ENCODE peak calls at places on chromosomes 12 and 14, in nine cellular contexts. Q is breast epithelium, E is heart left ventricle, R is testis, P is adrenal gland, Y is HCT116, U is A549, F is body of pancreas, V is lower leg skin. T is an unnamed sample.

GRCh38 chr14:69527635-69528034 is 43.1 kb downstream of the PLEKHD1 start:
- DNase-seq in F (no peak), P (no peak), V (no peak), R (no peak), E (no peak), Y (no peak), U (no peak), Q (no peak), T (no peak)

GRCh38 chr12:66279127-66279712 is 23.1 kb upstream of the HELB start:
- DNase-seq in V (no peak), F (no peak), Q (no peak), Y (peak), R (peak), U (peak), P (no peak), E (no peak), T (no peak)

GRCh38 chr14:91283666-91284065 is 39.2 kb upstream of the GPR68 start:
- DNase-seq in E (no peak), Y (no peak), F (no peak), P (no peak), Q (no peak), U (no peak), R (no peak), V (no peak), T (no peak)

GRCh38 chr12:111163422-111163821 is 205.5 kb downstream of the PHETA1 start:
- DNase-seq in V (no peak), F (no peak), R (no peak), P (no peak), E (no peak), Q (no peak), Y (no peak), U (no peak), T (no peak)

GRCh38 chr14:90491868-90492560 is 95.2 kb downstream of the CALM1 start:
- DNase-seq in Y (no peak), P (no peak), F (no peak), V (no peak), U (no peak), E (no peak), R (no peak), Q (no peak), T (peak)

GRCh38 chr12:53868516-53868986 is 70.1 kb upstream of the HOXC13 start:
- DNase-seq in U (peak), Q (no peak), P (no peak), V (no peak), R (no peak), F (no peak), E (no peak), Y (no peak), T (no peak)

GRCh38 chr12:19038210-19038609 is 91.3 kb upstream of the PLEKHA5 start:
- DNase-seq in V (no peak), Y (no peak), Q (no peak), F (no peak), E (no peak), U (no peak), R (no peak), P (no peak), T (no peak)

GRCh38 chr14:105019861-105020814 is 745 bp downstream of the CDCA4 start:
- DNase-seq in V (no peak), R (no peak), U (no peak), P (peak), Q (no peak), E (peak), Y (no peak), F (peak), T (peak)

GRCh38 chr12:1795221-1795784 is 25.1 kb upstream of the LRTM2 start:
- DNase-seq in F (no peak), U (no peak), E (no peak), R (no peak), V (no peak), Q (no peak), P (no peak), Y (no peak), T (peak)

GRCh38 chr14:76729953-76730505 is 31.2 kb upstream of the VASH1 start:
- DNase-seq in V (no peak), R (no peak), E (no peak), Y (no peak), P (no peak), Q (no peak), F (no peak), U (no peak), T (no peak)

GRCh38 chr12:104582739-104583138 is 126.0 kb downstream of the CHST11 start:
- DNase-seq in V (no peak), U (no peak), Q (no peak), F (no peak), Y (no peak), R (no peak), E (no peak), P (no peak), T (no peak)

GRCh38 chr14:102878970-102879460 is 43.4 kb upstream of the AMN start:
- DNase-seq in E (no peak), P (no peak), V (no peak), U (no peak), F (no peak), Y (no peak), Q (no peak), R (no peak), T (no peak)

GRCh38 chr14:35814371-35815005 is 5.4 kb upstream of the RALGAPA1 start:
- DNase-seq in F (peak), V (no peak), R (peak), E (no peak), Y (peak), P (peak), Q (no peak), U (no peak), T (no peak)

GRCh38 chr12:22046090-22046967 is at the start of gene CMAS:
- DNase-seq in F (peak), Q (peak), R (peak), E (peak), Y (peak), P (peak), V (peak), U (peak), T (peak)
- TF ChIP-seq POLR2A in F (peak), Q (peak), R (no peak), E (no peak), Y (peak), P (peak), V (no peak), U (peak), T (no peak)

GRCh38 chr14:63908667-63909264 is 56.0 kb downstream of the SYNE2 start:
- DNase-seq in Q (no peak), E (no peak), Y (no peak), U (no peak), P (no peak), F (no peak), V (no peak), R (no peak), T (no peak)
- H3K4me3 ChIP-seq in Q (peak), E (no peak), Y (no peak), U (peak), P (peak), F (no peak), V (no peak), R (no peak), T (no peak)

GRCh38 chr14:74921987-74922751 is 891 bp downstream of the RPS6KL1 start:
- DNase-seq in Y (no peak), F (no peak), R (no peak), P (no peak), E (no peak), Q (no peak), U (no peak), V (no peak), T (no peak)

GRCh38 chr14:74924061-74924460 is 1.0 kb upstream of the RPS6KL1 start:
- DNase-seq in R (no peak), Y (no peak), V (no peak), P (no peak), Q (no peak), U (no peak), E (peak), F (no peak), T (no peak)

GRCh38 chr14:74920281-74920680 is 2.8 kb downstream of the RPS6KL1 start:
- DNase-seq in P (no peak), R (no peak), F (no peak), U (no peak), E (no peak), Y (no peak), V (no peak), Q (no peak), T (no peak)

GRCh38 chr14:74921053-74921620 is 1.9 kb downstream of the RPS6KL1 start:
- DNase-seq in E (no peak), P (no peak), V (no peak), Y (no peak), F (no peak), U (no peak), Q (no peak), R (no peak), T (no peak)

GRCh38 chr14:74922752-74923401 is at the start of gene RPS6KL1:
- DNase-seq in U (peak), Q (peak), F (peak), P (peak), V (peak), E (peak), Y (peak), R (peak), T (peak)
- TF ChIP-seq POLR2A in U (no peak), Q (no peak), F (peak), P (no peak), V (no peak), E (no peak), Y (no peak), R (no peak), T (no peak)

DNA sequence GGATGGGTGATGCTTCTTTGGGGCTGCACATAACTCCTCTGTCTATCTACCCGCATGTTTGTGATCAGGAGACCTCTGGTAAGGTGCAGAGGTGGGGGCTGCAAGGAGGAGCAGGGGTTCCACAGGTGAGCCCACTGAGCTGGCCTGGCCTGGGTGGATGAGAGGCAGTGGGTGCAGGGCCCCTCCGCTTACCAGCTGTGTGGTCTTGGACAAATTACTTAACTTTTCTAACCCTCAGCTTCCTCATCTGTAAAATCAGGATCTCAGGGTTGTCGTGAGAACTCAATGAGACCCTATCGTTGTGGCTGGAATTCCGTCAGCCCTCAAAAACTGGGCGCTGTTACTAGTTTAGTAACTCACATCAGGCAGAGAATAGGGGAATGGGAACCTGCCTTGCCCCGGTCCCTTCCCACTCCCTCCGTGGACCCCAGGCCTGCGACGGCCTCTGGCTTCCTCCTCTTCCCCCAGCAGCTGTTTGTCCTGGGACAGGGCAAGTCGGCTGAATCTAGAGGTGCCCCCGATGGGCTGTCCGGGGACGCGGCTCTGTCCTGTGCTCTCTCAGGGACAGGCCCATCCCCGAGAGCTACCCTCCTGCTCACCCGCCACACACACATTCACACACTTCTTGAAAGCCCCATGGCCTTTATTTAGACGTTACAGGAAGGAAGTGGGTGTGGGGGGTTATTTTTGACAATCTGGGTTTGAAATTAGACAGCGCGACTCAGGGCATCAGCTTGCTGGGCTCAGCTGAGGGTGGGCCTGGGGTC is 7.6 kb downstream of the PTPN6 start:
- DNase-seq in Y (no peak), R (no peak), Q (no peak), P (peak), F (no peak), E (no peak), U (no peak), V (no peak), T (peak)
- H3K4me3 ChIP-seq in Y (no peak), R (no peak), Q (no peak), P (no peak), F (no peak), E (no peak), U (no peak), V (no peak), T (peak)

GRCh38 chr12:2812290-2813213 is at the start of gene ITFG2:
- DNase-seq in E (peak), V (peak), P (peak), Q (peak), R (peak), U (peak), F (peak), Y (peak), T (peak)
- TF ChIP-seq POLR2A in E (no peak), V (no peak), P (peak), Q (peak), R (no peak), U (peak), F (peak), Y (peak), T (peak)

GRCh38 chr12:27331299-27331926 is 1.2 kb upstream of the BMAL2 start:
- DNase-seq in V (no peak), U (peak), R (no peak), Y (peak), P (no peak), F (no peak), E (no peak), Q (no peak), T (no peak)
- H3K4me3 ChIP-seq in V (no peak), U (peak), R (no peak), Y (peak), P (no peak), F (no peak), E (no peak), Q (no peak), T (no peak)

DNA sequence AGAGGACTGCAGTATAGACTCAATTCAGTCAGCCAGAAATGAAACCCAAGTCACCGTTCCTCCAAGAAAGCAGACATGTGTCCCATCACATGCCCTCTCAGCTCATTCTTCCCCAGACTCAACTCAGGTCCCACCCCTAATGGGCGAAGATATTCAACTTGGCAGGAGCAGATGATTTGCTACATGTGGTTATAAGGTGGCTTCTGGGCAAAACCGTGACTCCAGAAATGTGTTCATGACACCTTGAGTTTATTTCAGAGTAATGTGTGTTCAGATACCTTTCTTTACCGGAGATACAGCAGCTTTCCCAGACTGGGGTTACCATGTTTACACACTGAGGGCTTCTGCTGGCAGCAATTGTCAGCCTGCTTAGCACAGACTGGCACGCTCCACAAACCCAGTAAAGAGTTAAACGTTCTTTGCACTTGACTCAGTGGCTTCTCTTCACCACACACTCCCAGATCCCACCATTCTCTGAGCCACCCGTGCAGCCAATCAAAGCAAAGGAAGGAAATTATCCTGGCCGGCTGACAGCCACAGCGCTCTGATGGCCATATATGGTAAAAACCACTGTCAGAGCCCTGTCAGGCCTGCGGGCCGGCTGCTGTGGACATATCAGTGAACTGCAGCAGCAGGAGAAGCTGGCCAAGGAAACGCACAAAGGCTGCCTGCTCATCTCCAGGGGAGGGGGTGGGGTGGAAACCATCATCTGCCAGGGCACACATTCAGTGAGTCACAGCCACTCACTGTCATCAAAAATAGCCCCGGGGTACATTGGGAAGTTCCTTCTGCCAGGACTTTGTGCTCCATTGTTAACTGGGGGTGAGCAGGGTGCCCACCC is 39.9 kb downstream of the CORO1C start:
- DNase-seq in E (peak), Q (peak), F (peak), Y (peak), U (peak), V (peak), R (peak), P (peak), T (peak)
- TF ChIP-seq POLR2A in E (no peak), Q (no peak), F (no peak), Y (no peak), U (peak), V (no peak), R (no peak), P (no peak), T (no peak)

DNA sequence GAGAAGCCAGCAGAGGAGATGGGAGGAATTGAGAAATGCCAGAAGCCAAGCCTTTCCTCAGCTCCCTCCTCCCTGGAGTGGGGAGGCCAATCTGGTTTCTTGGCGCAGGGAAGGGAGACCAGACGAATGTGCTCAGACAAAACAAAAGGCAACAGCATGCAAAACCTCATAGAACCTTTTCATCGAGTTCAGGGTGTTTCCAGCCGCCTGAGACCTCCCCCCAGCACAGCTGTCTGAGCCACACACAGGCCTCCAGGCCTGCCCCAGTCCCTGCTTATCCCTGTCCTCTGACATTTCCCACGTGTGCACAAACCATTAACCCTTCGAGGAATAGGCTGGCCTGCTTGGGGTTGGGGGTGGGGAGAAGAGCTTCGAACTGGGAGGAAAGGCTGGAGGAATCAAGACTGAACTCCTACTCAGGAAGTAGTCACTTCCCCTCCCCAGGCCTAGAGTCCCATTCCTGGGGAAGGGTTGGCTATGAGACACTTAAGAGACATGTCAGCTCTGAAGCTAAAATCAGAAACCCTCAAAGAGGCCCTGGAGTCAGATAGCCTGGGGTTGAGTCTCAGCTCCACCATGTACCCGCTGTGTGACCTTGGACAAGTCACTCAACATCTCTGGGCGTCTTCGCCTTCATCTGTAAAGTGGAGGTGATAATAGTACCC is 10.7 kb downstream of the TBX3 start:
- DNase-seq in U (no peak), R (no peak), P (peak), Q (peak), F (no peak), Y (no peak), V (no peak), E (no peak), T (no peak)
- H3K4me3 ChIP-seq in U (no peak), R (no peak), P (peak), Q (peak), F (no peak), Y (no peak), V (no peak), E (no peak), T (no peak)

T was measured in spleen.